ENCODE peak calls at places on chromosomes 2 and 18, in four cellular contexts. One of them, this sample, is unnamed.

GRCh38 chr2:20565623-20566236 is 85.2 kb downstream of the HS1BP3 start:
- DNase-seq in NCI-H748 treated with DMSO at 0.1 percent for 48 hours: no peak
- DNase-seq in psoas muscle: no peak
- DNase-seq in NCI-H187: no peak
- DNase-seq in this sample: no peak

GRCh38 chr18:55927831-55928230 is 339.8 kb upstream of the TCF4 start:
- DNase-seq in NCI-H187: no peak
- DNase-seq in psoas muscle: no peak
- DNase-seq in NCI-H748 treated with DMSO at 0.1 percent for 48 hours: no peak
- DNase-seq in this sample: no peak

GRCh38 chr2:230891509-230891908 is 26.8 kb downstream of the ITM2C start:
- DNase-seq in psoas muscle: no peak
- DNase-seq in NCI-H187: no peak
- DNase-seq in NCI-H748 treated with DMSO at 0.1 percent for 48 hours: no peak
- DNase-seq in this sample: no peak

GRCh38 chr2:172252154-172252553 is 149.5 kb upstream of the DLX2 start:
- DNase-seq in NCI-H187: no peak
- DNase-seq in NCI-H748 treated with DMSO at 0.1 percent for 48 hours: no peak
- DNase-seq in psoas muscle: no peak
- DNase-seq in this sample: no peak

GRCh38 chr2:152585830-152586484 is 131.3 kb downstream of the PRPF40A start:
- DNase-seq in psoas muscle: peak
- DNase-seq in NCI-H187: no peak
- DNase-seq in NCI-H748 treated with DMSO at 0.1 percent for 48 hours: no peak
- DNase-seq in this sample: no peak

GRCh38 chr2:151946856-151947523 is 118.8 kb upstream of the ARL5A start:
- DNase-seq in NCI-H187: no peak
- DNase-seq in psoas muscle: peak
- DNase-seq in NCI-H748 treated with DMSO at 0.1 percent for 48 hours: no peak
- DNase-seq in this sample: peak

GRCh38 chr2:217956895-217957457 is 45.8 kb downstream of the TNS1 start:
- DNase-seq in NCI-H748 treated with DMSO at 0.1 percent for 48 hours: no peak
- DNase-seq in psoas muscle: no peak
- DNase-seq in NCI-H187: no peak
- DNase-seq in this sample: no peak

GRCh38 chr2:195837987-195838386 is 181.0 kb downstream of the SLC39A10 start:
- DNase-seq in psoas muscle: no peak
- DNase-seq in NCI-H748 treated with DMSO at 0.1 percent for 48 hours: no peak
- DNase-seq in NCI-H187: no peak
- DNase-seq in this sample: no peak

GRCh38 chr2:237904806-237905599 is 45.6 kb downstream of the RAMP1 start:
- DNase-seq in NCI-H748 treated with DMSO at 0.1 percent for 48 hours: no peak
- DNase-seq in psoas muscle: peak
- DNase-seq in NCI-H187: no peak
- DNase-seq in this sample: no peak

GRCh38 chr2:148814853-148815419 is 60.1 kb upstream of the KIF5C start:
- DNase-seq in NCI-H748 treated with DMSO at 0.1 percent for 48 hours: no peak
- DNase-seq in psoas muscle: no peak
- DNase-seq in NCI-H187: no peak
- DNase-seq in this sample: no peak

GRCh38 chr2:214489702-214490101 is 78.8 kb downstream of the VWC2L start:
- DNase-seq in NCI-H187: no peak
- DNase-seq in NCI-H748 treated with DMSO at 0.1 percent for 48 hours: no peak
- DNase-seq in psoas muscle: no peak
- DNase-seq in this sample: no peak

GRCh38 chr2:230425377-230425776 is 9.4 kb downstream of the SP100 start:
- DNase-seq in NCI-H187: no peak
- DNase-seq in NCI-H748 treated with DMSO at 0.1 percent for 48 hours: no peak
- DNase-seq in psoas muscle: no peak
- DNase-seq in this sample: no peak

GRCh38 chr2:127581516-127582490 is 46.3 kb downstream of the MYO7B start:
- DNase-seq in NCI-H748 treated with DMSO at 0.1 percent for 48 hours: no peak
- DNase-seq in NCI-H187: no peak
- DNase-seq in psoas muscle: no peak
- DNase-seq in this sample: no peak

GRCh38 chr2:240346015-240346752 is 89.3 kb upstream of the GPC1 start:
- DNase-seq in NCI-H187: no peak
- DNase-seq in psoas muscle: no peak
- DNase-seq in NCI-H748 treated with DMSO at 0.1 percent for 48 hours: no peak
- DNase-seq in this sample: no peak

GRCh38 chr2:30981519-30981918 is 156.7 kb downstream of the GALNT14 start:
- DNase-seq in NCI-H187: no peak
- DNase-seq in psoas muscle: no peak
- DNase-seq in NCI-H748 treated with DMSO at 0.1 percent for 48 hours: no peak
- DNase-seq in this sample: no peak

GRCh38 chr2:219522111-219523030 is 8.1 kb downstream of the ASIC4 start:
- DNase-seq in NCI-H748 treated with DMSO at 0.1 percent for 48 hours: peak
- DNase-seq in NCI-H187: no peak
- DNase-seq in psoas muscle: no peak
- DNase-seq in this sample: no peak

GRCh38 chr2:214311931-214312749 is 98.7 kb upstream of the VWC2L start:
- DNase-seq in psoas muscle: no peak
- DNase-seq in NCI-H748 treated with DMSO at 0.1 percent for 48 hours: no peak
- DNase-seq in NCI-H187: no peak
- DNase-seq in this sample: no peak

GRCh38 chr2:216404010-216404618 is 8.2 kb upstream of the SMARCAL1 start:
- DNase-seq in psoas muscle: peak
- DNase-seq in NCI-H187: no peak
- DNase-seq in NCI-H748 treated with DMSO at 0.1 percent for 48 hours: peak
- DNase-seq in this sample: no peak

GRCh38 chr18:48186861-48187260 is 222.3 kb downstream of the ZBTB7C start:
- DNase-seq in NCI-H187: no peak
- DNase-seq in NCI-H748 treated with DMSO at 0.1 percent for 48 hours: no peak
- DNase-seq in psoas muscle: no peak
- DNase-seq in this sample: no peak

GRCh38 chr2:180125245-180125962 is 118.3 kb upstream of the CWC22 start:
- DNase-seq in NCI-H187: peak
- DNase-seq in NCI-H748 treated with DMSO at 0.1 percent for 48 hours: peak
- DNase-seq in psoas muscle: peak
- DNase-seq in this sample: peak

GRCh38 chr2:9003616-9004337 is at the start of gene MBOAT2:
- DNase-seq in NCI-H187: peak
- DNase-seq in psoas muscle: peak
- DNase-seq in NCI-H748 treated with DMSO at 0.1 percent for 48 hours: peak
- DNase-seq in this sample: peak

GRCh38 chr18:46625069-46625468 is 32.0 kb downstream of the LOXHD1 start:
- DNase-seq in psoas muscle: no peak
- DNase-seq in NCI-H748 treated with DMSO at 0.1 percent for 48 hours: no peak
- DNase-seq in NCI-H187: no peak
- DNase-seq in this sample: no peak

GRCh38 chr18:54983041-54983686 is 23.9 kb upstream of the CCDC68 start:
- DNase-seq in NCI-H748 treated with DMSO at 0.1 percent for 48 hours: peak
- DNase-seq in psoas muscle: no peak
- DNase-seq in NCI-H187: no peak
- DNase-seq in this sample: peak

GRCh38 chr2:229273384-229274338 is 2.6 kb upstream of the PID1 start:
- DNase-seq in NCI-H187: peak
- DNase-seq in psoas muscle: no peak
- DNase-seq in NCI-H748 treated with DMSO at 0.1 percent for 48 hours: peak
- DNase-seq in this sample: peak

GRCh38 chr2:180829261-180829660 is 151.1 kb upstream of the UBE2E3 start:
- DNase-seq in NCI-H187: no peak
- DNase-seq in psoas muscle: no peak
- DNase-seq in NCI-H748 treated with DMSO at 0.1 percent for 48 hours: no peak
- DNase-seq in this sample: no peak